ENCODE peak calls at places on chromosome 3, in seven cellular contexts. H is IMR-90, J is psoas muscle, S is foreskin fibroblast, U is vagina, T is H9, I is cardiac muscle cell. R is an unnamed sample.

GRCh38 chr3:113441051-113441770 is at the start of gene CFAP44:
- DNase-seq in T (peak; percentile 91), U (no peak), I (peak; percentile 60), S (peak; percentile 21), J (peak; percentile 69), H (peak; percentile 52), R (peak; percentile 65)

GRCh38 chr3:153927107-153927506 is 194.1 kb upstream of the ARHGEF26 start:
- DNase-seq in J (no peak), U (no peak), I (no peak), H (peak; percentile 60), S (peak; percentile 64), T (no peak), R (no peak)

GRCh38 chr3:43879166-43879565 is 188.4 kb downstream of the ABHD5 start:
- DNase-seq in I (peak; percentile 57), H (no peak), U (peak; percentile 74), J (no peak), S (no peak), T (peak; percentile 88), R (peak; percentile 64)

GRCh38 chr3:140630866-140631265 is 47.0 kb upstream of the TRIM42 start:
- DNase-seq in I (no peak), U (no peak), S (peak; percentile 28), T (no peak), H (no peak), J (no peak), R (no peak)

GRCh38 chr3:114155370-114155821 is 23.5 kb downstream of the DRD3 start:
- DNase-seq in H (peak; percentile 30), U (no peak), I (peak; percentile 34), T (peak; percentile 73), J (no peak), S (peak; percentile 9), R (peak; percentile 27)

GRCh38 chr3:106566277-106566676 is 697.5 kb upstream of the CBLB start:
- DNase-seq in H (no peak), J (no peak), I (no peak), T (peak; percentile 29), U (no peak), S (no peak), R (peak; percentile 43)

GRCh38 chr3:134320749-134321148 is 53.5 kb downstream of the AMOTL2 start:
- DNase-seq in U (no peak), S (no peak), T (peak; percentile 24), H (no peak), J (no peak), I (no peak), R (no peak)

GRCh38 chr3:114418107-114418506 is 124.3 kb downstream of the TIGIT start:
- DNase-seq in S (peak; percentile 45), U (no peak), J (no peak), T (no peak), I (no peak), H (no peak), R (peak; percentile 7)

GRCh38 chr3:107810195-107811071 is 280.4 kb downstream of the CD47 start:
- DNase-seq in I (no peak), H (peak; percentile 9), U (no peak), T (no peak), J (no peak), S (no peak), R (no peak)

GRCh38 chr3:59600631-59601030 is 550.8 kb upstream of the CFAP20DC start:
- DNase-seq in H (no peak), S (no peak), I (no peak), U (no peak), T (no peak), J (no peak), R (no peak)

GRCh38 chr3:156648086-156648485 is 26.3 kb upstream of the TIPARP start:
- DNase-seq in I (no peak), S (peak; percentile 39), J (no peak), T (no peak), H (peak; percentile 75), U (no peak), R (no peak)

GRCh38 chr3:185823280-185824044 is 1.4 kb downstream of the IGF2BP2 start:
- DNase-seq in J (peak; percentile 22), U (no peak), I (peak; percentile 72), S (no peak), T (no peak), H (peak; percentile 41), R (peak; percentile 57)

GRCh38 chr3:121916189-121916588 is 22.0 kb downstream of the SLC15A2 start:
- DNase-seq in J (no peak), T (no peak), S (no peak), U (no peak), I (no peak), H (no peak), R (no peak)

GRCh38 chr3:73419179-73419803 is 205.4 kb downstream of the PDZRN3 start:
- DNase-seq in U (no peak), J (no peak), T (no peak), H (peak; percentile 89), S (peak; percentile 84), I (no peak), R (no peak)

GRCh38 chr3:104245981-104246380 is 1120.7 kb upstream of the ALCAM start:
- DNase-seq in H (no peak), U (no peak), J (no peak), S (no peak), I (no peak), T (no peak), R (no peak)

GRCh38 chr3:158961497-158961896 is 159.6 kb downstream of the MFSD1 start:
- DNase-seq in U (no peak), T (peak; percentile 33), J (no peak), I (no peak), S (no peak), H (no peak), R (no peak)

GRCh38 chr3:105653161-105653560 is 215.7 kb downstream of the CBLB start:
- DNase-seq in S (no peak), U (no peak), T (no peak), H (no peak), J (no peak), I (no peak), R (no peak)

GRCh38 chr3:46538803-46539442 is 27.2 kb downstream of the LRRC2 start:
- DNase-seq in H (peak; percentile 83), J (peak; percentile 41), U (no peak), I (peak; percentile 68), S (peak; percentile 65), T (no peak), R (peak; percentile 77)

GRCh38 chr3:52483577-52484495 is 11.3 kb upstream of the STAB1 start:
- DNase-seq in H (peak; percentile 68), I (peak; percentile 73), T (no peak), U (no peak), J (peak; percentile 33), S (peak; percentile 60), R (no peak)

GRCh38 chr3:151357461-151357850 is 27.1 kb downstream of the P2RY12 start:
- DNase-seq in S (no peak), J (no peak), T (no peak), I (no peak), H (no peak), U (no peak), R (no peak)

GRCh38 chr3:151356791-151357460 is 27.6 kb upstream of the P2RY13 start:
- DNase-seq in I (no peak), T (no peak), S (no peak), H (peak; percentile 30), U (no peak), J (no peak), R (no peak)

GRCh38 chr3:151367448-151367847 is 17.1 kb downstream of the P2RY12 start:
- DNase-seq in S (no peak), I (no peak), U (no peak), J (no peak), H (no peak), T (no peak), R (no peak)

GRCh38 chr3:151366993-151367392 is 17.6 kb downstream of the P2RY12 start:
- DNase-seq in I (no peak), J (no peak), S (no peak), U (no peak), T (no peak), H (no peak), R (no peak)

DNA sequence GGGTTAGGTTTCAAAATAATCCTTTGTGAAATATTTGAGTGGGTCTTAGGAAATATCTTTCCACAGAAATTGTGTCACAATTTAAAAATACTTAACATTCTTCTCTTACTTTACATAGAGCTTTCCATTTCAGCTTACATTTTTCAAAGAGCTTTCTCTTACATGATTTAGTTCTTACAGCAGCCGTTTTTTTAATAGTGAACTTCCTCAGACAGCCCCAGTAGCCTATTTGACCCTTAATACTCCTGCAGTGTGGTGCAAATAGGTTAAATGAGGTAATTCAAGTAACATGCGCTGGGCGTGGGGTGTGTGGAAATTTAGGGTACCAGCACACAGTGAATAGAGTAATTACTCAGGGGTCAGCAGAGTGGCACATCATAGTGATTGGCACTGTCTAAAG is 21.8 kb downstream of the P2RY12 start:
- DNase-seq in U (no peak), H (no peak), J (no peak), T (no peak), S (no peak), I (no peak), R (no peak)
- TF ChIP-seq CTCF in U (no peak), H (no peak), J (no peak), T (no peak), S (no peak), I (no peak), R (no peak)

DNA sequence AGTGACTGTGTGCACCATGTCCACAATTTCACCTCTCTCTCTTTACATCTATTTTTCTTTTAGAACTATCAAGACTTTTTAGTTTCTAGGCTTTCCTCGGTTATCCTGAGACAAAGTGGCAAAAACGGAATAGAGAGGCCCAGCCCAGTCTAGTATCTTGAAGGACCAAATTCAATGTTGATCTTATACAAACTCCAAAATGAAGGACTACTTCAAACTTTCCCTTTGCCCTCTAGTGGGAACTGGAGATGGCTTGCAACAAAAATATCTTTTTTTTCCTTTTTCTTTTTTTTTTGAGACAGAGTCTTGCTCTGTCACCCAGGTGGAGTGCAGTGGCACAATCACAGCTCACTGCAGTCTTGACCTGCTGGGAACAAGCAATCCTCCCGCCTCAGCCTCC is 338.5 kb upstream of the UMPS start:
- DNase-seq in U (no peak), S (no peak), T (no peak), I (no peak), H (no peak), J (no peak), R (no peak)
- TF ChIP-seq CTCF in U (no peak), S (no peak), T (peak; percentile 21), I (no peak), H (no peak), J (no peak), R (no peak)

DNA sequence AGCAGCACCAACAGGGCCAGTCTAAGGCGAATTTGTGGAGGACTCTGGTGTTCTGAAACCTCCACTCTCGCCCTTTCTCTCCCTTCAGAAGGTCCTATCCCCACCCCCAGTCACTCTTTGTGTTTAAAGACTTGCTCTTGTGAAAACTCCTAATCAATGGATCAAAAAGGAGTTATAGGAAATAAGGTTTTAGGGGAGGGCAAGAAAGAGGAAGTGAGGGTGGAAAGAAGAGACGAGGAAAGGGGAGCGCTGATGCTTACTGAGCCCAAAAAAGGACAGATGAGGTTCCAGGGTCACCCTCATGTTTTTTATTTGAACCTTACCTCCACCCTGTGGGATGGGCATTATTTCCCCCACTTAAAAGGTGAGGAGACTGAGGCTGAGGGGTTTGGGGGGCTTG is 70.0 kb upstream of the SLC6A11 start:
- DNase-seq in T (no peak), S (no peak), J (no peak), U (no peak), I (no peak), H (no peak), R (no peak)
- TF ChIP-seq CTCF in T (no peak), S (no peak), J (no peak), U (no peak), I (no peak), H (no peak), R (no peak)

DNA sequence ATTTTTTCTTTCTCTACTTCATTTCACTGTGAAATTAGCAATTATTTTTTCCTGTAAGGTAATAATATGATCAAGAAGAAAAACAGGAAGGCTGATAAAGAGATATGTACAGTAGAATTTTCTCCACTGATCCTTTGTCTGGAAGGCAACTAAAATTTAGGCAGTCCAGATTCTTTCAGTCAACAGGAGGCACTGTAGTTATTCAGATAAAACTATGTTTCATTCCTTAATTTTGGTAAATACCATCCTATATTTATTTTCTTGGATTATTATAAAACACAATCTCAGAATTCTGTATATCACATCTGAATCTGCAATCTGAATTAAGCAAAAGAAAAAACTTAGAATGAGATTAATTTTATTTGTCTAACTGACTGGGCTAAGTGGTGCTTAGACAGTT is 343.2 kb downstream of the LSAMP start:
- DNase-seq in I (no peak), H (no peak), T (no peak), J (no peak), S (no peak), U (no peak), R (no peak)
- TF ChIP-seq CTCF in I (peak; percentile 25), H (peak; percentile 22), T (peak; percentile 43), J (no peak), S (no peak), U (no peak), R (no peak)

R was measured in GM13976.